ENCODE peak calls at places on chromosomes 16 and 17, in five cellular contexts. D is gastrocnemius medialis, J is cardiac muscle cell, Q is stomach, M is IMR-90. K is an unnamed sample.

GRCh38 chr17:48463531-48463930 is 33.5 kb upstream of the SKAP1 start:
- DNase-seq in D (no peak), J (no peak), Q (no peak), M (no peak), K (no peak)

GRCh38 chr17:830381-830780 is 48.2 kb downstream of the MRM3 start:
- DNase-seq in D (no peak), J (no peak), Q (no peak), M (no peak), K (no peak)

GRCh38 chr16:12837344-12837743 is 33.7 kb upstream of the CPPED1 start:
- DNase-seq in D (no peak), J (no peak), Q (no peak), M (no peak), K (no peak)

GRCh38 chr16:80273635-80274538 is 266.9 kb upstream of the DYNLRB2 start:
- DNase-seq in D (no peak), J (no peak), Q (no peak), M (peak; percentile 75), K (peak; percentile 90)

GRCh38 chr16:57277586-57277985 is 6.9 kb downstream of the PLLP start:
- DNase-seq in D (no peak), J (no peak), Q (no peak), M (peak; percentile 60), K (peak; percentile 97)

GRCh38 chr16:56643080-56643778 is 4.8 kb downstream of the MT1A start:
- DNase-seq in D (peak; percentile 54), J (peak; percentile 39), Q (peak; percentile 89), M (no peak), K (peak; percentile 66)

GRCh38 chr17:4719684-4720221 is 9.3 kb downstream of the ARRB2 start:
- DNase-seq in D (no peak), J (no peak), Q (peak; percentile 75), M (no peak), K (no peak)

GRCh38 chr16:7772722-7773121 is 440.1 kb downstream of the RBFOX1 start:
- DNase-seq in D (no peak), J (no peak), Q (no peak), M (no peak), K (no peak)

GRCh38 chr17:14058051-14058450 is 11.3 kb upstream of the COX10 start:
- DNase-seq in D (no peak), J (no peak), Q (no peak), M (peak; percentile 49), K (no peak)

GRCh38 chr16:29306953-29307597 is 99.4 kb downstream of the NPIPB11 start:
- DNase-seq in D (no peak), J (no peak), Q (no peak), M (peak; percentile 64), K (no peak)

GRCh38 chr17:67157732-67158639 is 87.0 kb downstream of the HELZ start:
- DNase-seq in D (no peak), J (no peak), Q (no peak), M (peak; percentile 57), K (peak; percentile 13)

GRCh38 chr17:42284020-42284369 is 4.3 kb upstream of the STAT5A start:
- DNase-seq in D (peak; percentile 8), J (no peak), Q (no peak), M (no peak), K (no peak)

GRCh38 chr17:28953444-28954118 is 2.3 kb upstream of the PHF12 start:
- DNase-seq in D (peak; percentile 36), J (peak; percentile 79), Q (peak; percentile 35), M (peak; percentile 45), K (peak; percentile 59)

GRCh38 chr17:28956112-28956511 is 4.8 kb upstream of the PHF12 start:
- DNase-seq in D (no peak), J (no peak), Q (no peak), M (no peak), K (no peak)

GRCh38 chr17:28954886-28955285 is 3.6 kb upstream of the PHF12 start:
- DNase-seq in D (no peak), J (no peak), Q (no peak), M (no peak), K (no peak)

GRCh38 chr17:28956861-28957260 is 5.5 kb upstream of the PHF12 start:
- DNase-seq in D (no peak), J (no peak), Q (no peak), M (no peak), K (no peak)

DNA sequence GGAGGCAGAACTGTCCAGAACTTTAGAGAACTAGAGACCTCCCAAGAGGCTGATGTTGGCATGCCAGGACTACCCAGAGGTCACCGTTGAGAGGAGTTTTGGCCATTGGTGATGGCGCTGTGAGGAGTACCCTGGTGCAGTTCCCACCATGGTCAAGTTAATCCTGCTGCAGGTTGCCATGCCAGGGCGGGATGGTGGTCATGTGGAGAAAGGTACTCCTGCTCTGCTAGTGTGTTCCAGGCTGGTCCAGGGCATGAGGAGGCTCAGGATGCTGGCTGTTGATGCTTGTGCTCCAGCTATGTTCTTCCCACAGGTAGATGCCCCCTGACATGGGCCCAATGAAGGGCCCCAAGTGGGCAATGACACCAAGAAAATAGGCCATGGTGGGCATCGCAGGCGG is 4.1 kb upstream of the PHF12 start:
- DNase-seq in D (no peak), J (no peak), Q (no peak), M (no peak), K (no peak)
- TF ChIP-seq CTCF in D (no peak), J (no peak), Q (no peak), M (no peak), K (no peak)

GRCh38 chr16:74558873-74559272 is 48.0 kb downstream of the GLG1 start:
- DNase-seq in D (no peak), J (no peak), Q (no peak), M (no peak), K (peak; percentile 30)
- H3K4me3 ChIP-seq in D (no peak overlapping the region), J (no peak overlapping the region), Q (no peak overlapping the region), M (no peak overlapping the region), K (no peak overlapping the region)

DNA sequence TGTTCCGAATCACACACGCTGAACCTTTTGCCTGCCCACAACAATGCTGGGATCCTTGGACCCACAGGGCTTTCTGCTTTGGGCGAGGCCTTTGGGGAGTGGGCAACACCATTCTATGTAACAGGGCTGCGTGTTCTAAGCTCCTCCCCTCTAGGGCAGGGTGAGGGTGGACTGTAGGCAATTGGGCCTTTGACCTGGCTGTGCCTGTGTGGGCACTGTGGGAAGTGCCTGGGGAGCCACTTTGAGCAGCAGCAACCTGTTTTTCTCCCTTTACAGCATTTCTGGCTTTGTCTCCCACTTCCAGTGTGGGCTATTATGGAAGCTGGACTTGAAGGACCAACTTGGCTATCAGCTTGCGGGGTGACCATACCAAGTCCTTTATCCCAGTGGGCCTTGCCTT is 128.9 kb upstream of the WSCD1 start:
- DNase-seq in D (no peak), J (no peak), Q (no peak), M (no peak), K (no peak)
- TF ChIP-seq CTCF in D (no peak), J (no peak), Q (no peak), M (no peak), K (no peak)

DNA sequence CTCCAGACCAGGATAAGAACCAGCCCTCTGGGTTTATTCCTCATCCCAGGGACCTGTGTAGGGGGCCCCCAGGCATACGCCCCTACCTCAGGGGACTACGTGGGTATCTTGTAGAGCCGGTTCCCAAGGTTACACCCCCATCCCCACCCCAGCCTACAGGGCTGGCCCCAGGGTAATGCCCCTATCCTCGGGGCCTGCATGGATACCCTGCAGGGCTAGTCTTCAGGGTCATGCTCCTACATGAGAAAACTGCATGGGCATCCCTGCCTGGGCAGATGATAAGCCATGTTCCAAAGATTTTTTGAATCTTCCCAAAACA is 14.2 kb downstream of the HDAC5 start:
- DNase-seq in D (no peak), J (no peak), Q (no peak), M (no peak), K (no peak)
- H3K4me3 ChIP-seq in D (peak overlapping the region; percentile 29), J (peak overlapping the region; percentile 23), Q (peak overlapping the region; percentile 4), M (peak overlapping the region; percentile 48), K (no peak overlapping the region)

K was measured in epithelial cell of esophagus.